ENCODE peak calls at places on chromosomes 7 and 10, in seven cellular contexts. One of them, this sample, is unnamed.

GRCh38 chr10:119521443-119522204 is 20.9 kb downstream of the RGS10 start:
- DNase-seq in spleen: no peak
- DNase-seq in left lung: no peak
- DNase-seq in mesenchymal stem cell: peak; percentile 87
- DNase-seq in K562: no peak
- DNase-seq in SJCRH30: no peak
- DNase-seq in A673: peak; percentile 47
- DNase-seq in this sample: no peak

GRCh38 chr7:28083159-28083997 is 97.2 kb downstream of the JAZF1 start:
- DNase-seq in K562: no peak
- DNase-seq in spleen: no peak
- DNase-seq in A673: no peak
- DNase-seq in left lung: no peak
- DNase-seq in mesenchymal stem cell: peak; percentile 78
- DNase-seq in SJCRH30: no peak
- DNase-seq in this sample: no peak

GRCh38 chr10:89793649-89794254 is 92.4 kb downstream of the KIF20B start:
- DNase-seq in mesenchymal stem cell: peak; percentile 77
- DNase-seq in left lung: no peak
- DNase-seq in SJCRH30: peak; percentile 21
- DNase-seq in K562: peak; percentile 39
- DNase-seq in A673: peak; percentile 78
- DNase-seq in spleen: no peak
- DNase-seq in this sample: peak; percentile 45

GRCh38 chr10:122577311-122577885 is 16.8 kb downstream of the DMBT1 start:
- DNase-seq in spleen: no peak
- DNase-seq in mesenchymal stem cell: no peak
- DNase-seq in A673: no peak
- DNase-seq in SJCRH30: no peak
- DNase-seq in K562: no peak
- DNase-seq in left lung: no peak
- DNase-seq in this sample: no peak

GRCh38 chr7:142813262-142813661 is 41.6 kb upstream of the EPHB6 start:
- DNase-seq in K562: no peak
- DNase-seq in SJCRH30: no peak
- DNase-seq in spleen: no peak
- DNase-seq in A673: no peak
- DNase-seq in left lung: no peak
- DNase-seq in mesenchymal stem cell: peak; percentile 65
- DNase-seq in this sample: no peak

GRCh38 chr7:21617916-21618390 is 75.1 kb downstream of the DNAH11 start:
- DNase-seq in K562: no peak
- DNase-seq in mesenchymal stem cell: peak; percentile 88
- DNase-seq in SJCRH30: no peak
- DNase-seq in spleen: no peak
- DNase-seq in A673: peak; percentile 5
- DNase-seq in left lung: peak; percentile 60
- DNase-seq in this sample: no peak

GRCh38 chr7:155860840-155861479 is 48.7 kb upstream of the SHH start:
- DNase-seq in mesenchymal stem cell: no peak
- DNase-seq in A673: no peak
- DNase-seq in K562: no peak
- DNase-seq in spleen: peak; percentile 54
- DNase-seq in SJCRH30: no peak
- DNase-seq in left lung: peak; percentile 59
- DNase-seq in this sample: no peak

GRCh38 chr10:132136689-132137088 is 50.1 kb upstream of the DPYSL4 start:
- DNase-seq in A673: no peak
- DNase-seq in spleen: peak; percentile 52
- DNase-seq in mesenchymal stem cell: no peak
- DNase-seq in SJCRH30: no peak
- DNase-seq in K562: no peak
- DNase-seq in left lung: peak; percentile 25
- DNase-seq in this sample: no peak

GRCh38 chr10:52741851-52742250 is 30.7 kb downstream of the MBL2 start:
- DNase-seq in left lung: no peak
- DNase-seq in K562: no peak
- DNase-seq in spleen: no peak
- DNase-seq in SJCRH30: no peak
- DNase-seq in mesenchymal stem cell: no peak
- DNase-seq in A673: no peak
- DNase-seq in this sample: no peak

GRCh38 chr7:51303142-51303525 is 13.5 kb downstream of the COBL start:
- DNase-seq in mesenchymal stem cell: no peak
- DNase-seq in spleen: no peak
- DNase-seq in A673: no peak
- DNase-seq in left lung: no peak
- DNase-seq in K562: no peak
- DNase-seq in SJCRH30: no peak
- DNase-seq in this sample: no peak

GRCh38 chr10:99410876-99411275 is 19.5 kb downstream of the GOT1 start:
- DNase-seq in spleen: no peak
- DNase-seq in K562: no peak
- DNase-seq in mesenchymal stem cell: no peak
- DNase-seq in SJCRH30: no peak
- DNase-seq in A673: no peak
- DNase-seq in left lung: no peak
- DNase-seq in this sample: no peak

GRCh38 chr10:73495884-73496674 is at the start of gene PPP3CB:
- DNase-seq in A673: peak; percentile 98
- DNase-seq in SJCRH30: peak; percentile 95
- DNase-seq in spleen: peak; percentile 95
- DNase-seq in K562: no peak
- DNase-seq in left lung: peak; percentile 90
- DNase-seq in mesenchymal stem cell: peak; percentile 98
- DNase-seq in this sample: peak; percentile 86

GRCh38 chr7:132081686-132082085 is 494.6 kb downstream of the PLXNA4 start:
- DNase-seq in left lung: no peak
- DNase-seq in K562: no peak
- DNase-seq in mesenchymal stem cell: no peak
- DNase-seq in spleen: no peak
- DNase-seq in A673: no peak
- DNase-seq in SJCRH30: no peak
- DNase-seq in this sample: no peak

GRCh38 chr10:112956631-112957350 is 6.7 kb downstream of the TCF7L2 start:
- DNase-seq in mesenchymal stem cell: peak; percentile 51
- DNase-seq in left lung: no peak
- DNase-seq in spleen: no peak
- DNase-seq in A673: no peak
- DNase-seq in K562: no peak
- DNase-seq in SJCRH30: peak; percentile 70
- DNase-seq in this sample: no peak

DNA sequence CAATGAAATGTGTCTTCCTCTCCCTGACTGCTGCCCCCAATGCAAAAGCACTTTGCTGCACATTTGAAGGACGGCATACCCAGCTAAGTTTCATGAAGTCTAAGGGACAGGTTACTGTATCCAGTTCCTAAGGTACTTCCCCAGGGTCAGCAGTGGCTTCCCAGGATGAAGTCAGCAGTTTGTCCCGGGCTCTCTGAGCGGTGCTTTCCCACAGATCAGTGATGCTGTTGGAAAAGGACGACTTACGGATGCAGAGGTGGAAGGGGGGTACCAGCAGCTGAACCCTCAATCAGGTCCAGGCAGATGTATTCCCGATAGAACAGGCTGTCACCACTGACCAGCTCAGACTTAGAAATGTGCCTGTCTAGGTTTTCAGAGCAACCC is 303.5 kb downstream of the PRPF18 start:
- DNase-seq in left lung: no peak
- DNase-seq in A673: no peak
- DNase-seq in mesenchymal stem cell: peak; percentile 83
- DNase-seq in K562: no peak
- DNase-seq in SJCRH30: no peak
- DNase-seq in spleen: no peak
- DNase-seq in this sample: no peak
- H3K4me3 ChIP-seq in left lung: peak overlapping the region; percentile 43
- H3K4me3 ChIP-seq in A673: no peak overlapping the region
- H3K4me3 ChIP-seq in mesenchymal stem cell: peak overlapping the region; percentile 86
- H3K4me3 ChIP-seq in K562: no peak overlapping the region
- H3K4me3 ChIP-seq in SJCRH30: peak overlapping the region; percentile 65
- H3K4me3 ChIP-seq in spleen: peak overlapping the region; percentile 21
- H3K4me3 ChIP-seq in this sample: no peak overlapping the region

DNA sequence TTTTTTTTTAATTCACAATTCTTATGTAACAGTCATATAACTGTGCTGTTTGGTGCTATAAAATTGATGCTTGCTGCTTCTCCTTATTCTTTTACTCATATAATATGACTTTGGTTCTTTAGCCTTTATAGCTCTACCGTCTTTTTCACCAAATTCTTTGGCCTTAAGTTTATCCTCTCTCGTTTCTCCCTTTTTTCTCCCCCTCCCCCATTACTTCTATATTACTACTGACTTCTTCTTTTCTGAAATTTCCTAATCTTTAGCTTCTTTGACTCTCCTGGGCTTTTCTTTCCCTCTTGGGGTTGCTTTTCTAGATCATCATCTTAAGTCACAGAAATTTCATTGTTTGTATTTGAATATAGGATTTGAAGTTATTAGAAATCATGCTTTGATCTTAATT is 3.8 kb downstream of the BCCIP start:
- DNase-seq in left lung: no peak
- DNase-seq in mesenchymal stem cell: no peak
- DNase-seq in A673: no peak
- DNase-seq in spleen: no peak
- DNase-seq in SJCRH30: no peak
- DNase-seq in K562: no peak
- DNase-seq in this sample: no peak
- H3K36me3 ChIP-seq in left lung: peaks cover 60% of the 10 kb centered on the region
- H3K36me3 ChIP-seq in mesenchymal stem cell: peaks cover 62% of the 10 kb centered on the region
- H3K36me3 ChIP-seq in A673: peaks cover 65% of the 10 kb centered on the region
- H3K36me3 ChIP-seq in spleen: peaks cover 61% of the 10 kb centered on the region
- H3K36me3 ChIP-seq in SJCRH30: peaks cover 73% of the 10 kb centered on the region
- H3K36me3 ChIP-seq in K562: peaks cover 76% of the 10 kb centered on the region
- H3K36me3 ChIP-seq in this sample: peaks cover 54% of the 10 kb centered on the region

GRCh38 chr10:5655003-5655600 is 11.3 kb downstream of the ASB13 start:
- DNase-seq in spleen: no peak
- DNase-seq in SJCRH30: no peak
- DNase-seq in A673: no peak
- DNase-seq in mesenchymal stem cell: no peak
- DNase-seq in left lung: no peak
- DNase-seq in K562: no peak
- DNase-seq in this sample: no peak

GRCh38 chr10:5654218-5654755 is 12.1 kb downstream of the ASB13 start:
- DNase-seq in A673: no peak
- DNase-seq in SJCRH30: no peak
- DNase-seq in mesenchymal stem cell: no peak
- DNase-seq in K562: no peak
- DNase-seq in left lung: no peak
- DNase-seq in spleen: peak; percentile 5
- DNase-seq in this sample: no peak

GRCh38 chr10:5659702-5660528 is 6.5 kb downstream of the ASB13 start:
- DNase-seq in spleen: no peak
- DNase-seq in A673: no peak
- DNase-seq in mesenchymal stem cell: peak; percentile 72
- DNase-seq in left lung: peak; percentile 52
- DNase-seq in SJCRH30: no peak
- DNase-seq in K562: no peak
- DNase-seq in this sample: no peak

GRCh38 chr10:5658871-5659618 is 7.3 kb downstream of the ASB13 start:
- DNase-seq in K562: no peak
- DNase-seq in A673: peak; percentile 24
- DNase-seq in left lung: no peak
- DNase-seq in spleen: peak; percentile 36
- DNase-seq in SJCRH30: no peak
- DNase-seq in mesenchymal stem cell: no peak
- DNase-seq in this sample: no peak

DNA sequence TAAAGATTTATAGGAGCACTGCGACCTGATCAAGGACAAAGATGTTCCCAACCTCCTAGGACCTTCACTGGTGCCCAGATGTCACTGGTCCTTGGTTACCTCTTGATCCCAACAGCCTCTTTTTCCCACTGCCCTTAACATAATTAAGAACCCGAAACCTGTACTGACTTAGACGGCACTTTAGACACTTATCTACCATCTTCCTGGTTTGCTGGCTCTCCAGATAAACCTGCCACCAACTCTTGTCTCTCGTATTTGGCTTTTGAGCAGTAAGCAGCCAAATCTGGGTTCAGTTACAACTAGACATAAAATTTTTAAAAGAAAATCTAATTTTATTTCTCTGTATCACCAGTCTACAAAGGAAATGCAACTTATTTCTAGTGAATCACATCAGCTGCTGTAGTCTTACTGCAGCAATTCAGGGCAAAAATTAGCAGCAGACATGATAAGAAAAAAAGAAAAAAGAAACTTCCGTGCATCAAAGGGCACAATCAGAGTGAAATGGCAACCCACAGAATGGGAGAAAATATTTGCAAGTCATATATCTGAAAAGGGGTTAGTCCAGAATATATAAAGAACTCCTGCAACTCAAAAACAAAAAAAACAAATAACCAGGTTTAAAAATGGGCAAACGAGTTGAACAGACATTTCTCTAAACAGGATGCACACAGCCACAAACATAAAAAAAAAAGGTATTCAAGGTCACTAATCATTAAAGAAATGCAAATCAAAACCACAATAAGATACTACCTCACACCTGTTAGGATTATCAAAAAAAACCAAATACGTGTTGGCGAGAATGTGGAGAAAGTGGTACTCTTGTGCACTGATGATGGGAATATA is 9.4 kb downstream of the ASB13 start:
- DNase-seq in K562: no peak
- DNase-seq in mesenchymal stem cell: no peak
- DNase-seq in A673: no peak
- DNase-seq in spleen: no peak
- DNase-seq in SJCRH30: no peak
- DNase-seq in left lung: no peak
- DNase-seq in this sample: no peak
- H3K4me1 ChIP-seq in K562: peaks cover 18% of the 10 kb centered on the region
- H3K4me1 ChIP-seq in mesenchymal stem cell: peaks cover 14% of the 10 kb centered on the region
- H3K4me1 ChIP-seq in A673: no peaks in the 10 kb centered on the region
- H3K4me1 ChIP-seq in spleen: peaks cover 8% of the 10 kb centered on the region
- H3K4me1 ChIP-seq in SJCRH30: no peaks in the 10 kb centered on the region
- H3K4me1 ChIP-seq in left lung: peaks cover 19% of the 10 kb centered on the region
- H3K4me1 ChIP-seq in this sample: peaks cover 9% of the 10 kb centered on the region

GRCh38 chr10:107914450-107915276 is 750.2 kb upstream of the SORCS1 start:
- DNase-seq in SJCRH30: peak; percentile 9
- DNase-seq in A673: peak; percentile 10
- DNase-seq in K562: no peak
- DNase-seq in spleen: peak; percentile 76
- DNase-seq in mesenchymal stem cell: peak; percentile 0
- DNase-seq in left lung: no peak
- DNase-seq in this sample: no peak
- H3K4me3 ChIP-seq in SJCRH30: peak overlapping the region; percentile 54
- H3K4me3 ChIP-seq in A673: peak overlapping the region; percentile 36
- H3K4me3 ChIP-seq in K562: no peak overlapping the region
- H3K4me3 ChIP-seq in spleen: peak overlapping the region; percentile 1
- H3K4me3 ChIP-seq in mesenchymal stem cell: peak overlapping the region; percentile 86
- H3K4me3 ChIP-seq in left lung: peak overlapping the region; percentile 27
- H3K4me3 ChIP-seq in this sample: no peak overlapping the region

DNA sequence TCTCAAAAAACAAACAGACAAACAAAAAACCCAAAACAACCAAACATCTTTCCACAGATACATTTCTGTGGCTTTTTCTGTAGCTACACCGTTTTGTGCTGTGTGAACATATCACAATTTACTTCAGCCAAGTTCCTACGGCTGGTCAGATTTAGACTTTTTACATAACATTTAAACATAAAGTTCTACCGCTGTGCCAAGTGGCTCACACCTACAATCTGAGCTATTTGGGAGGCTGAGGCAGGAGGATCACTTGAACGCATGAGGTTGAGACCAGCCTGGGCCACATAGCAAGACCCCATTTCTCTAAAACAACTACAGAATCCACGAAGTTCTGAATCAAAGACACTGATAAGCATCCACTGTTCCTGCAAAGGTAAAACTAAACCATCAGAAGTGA is 30.3 kb downstream of the DAGLB start:
- DNase-seq in K562: no peak
- DNase-seq in SJCRH30: no peak
- DNase-seq in left lung: no peak
- DNase-seq in spleen: no peak
- DNase-seq in A673: no peak
- DNase-seq in mesenchymal stem cell: no peak
- DNase-seq in this sample: no peak
- H3K36me3 ChIP-seq in K562: peaks cover 51% of the 10 kb centered on the region
- H3K36me3 ChIP-seq in SJCRH30: peaks cover 45% of the 10 kb centered on the region
- H3K36me3 ChIP-seq in left lung: peaks cover 88% of the 10 kb centered on the region
- H3K36me3 ChIP-seq in spleen: peaks cover 96% of the 10 kb centered on the region
- H3K36me3 ChIP-seq in A673: peaks cover 30% of the 10 kb centered on the region
- H3K36me3 ChIP-seq in mesenchymal stem cell: peaks cover 75% of the 10 kb centered on the region
- H3K36me3 ChIP-seq in this sample: peaks cover 27% of the 10 kb centered on the region

This sample was measured in CD4-positive, CD25-positive, alpha-beta regulatory T cell.